ENCODE peak calls at places on chromosome 12, in four cellular contexts. One of them, this sample, is unnamed. For H3K9me3, the result is how much of the 10 kb centered on the place peaks cover.

GRCh38 chr12:53065975-53066593 is 13.1 kb downstream of the SPRYD3 start:
- DNase-seq in A549: peak
- DNase-seq in uterus: peak
- DNase-seq in right lobe of liver: peak
- DNase-seq in this sample: peak

GRCh38 chr12:49951411-49952105 is 1.0 kb downstream of the AQP2 start:
- DNase-seq in right lobe of liver: no peak
- DNase-seq in A549: no peak
- DNase-seq in uterus: no peak
- DNase-seq in this sample: peak

GRCh38 chr12:92000587-92000986 is 145.1 kb downstream of the BTG1 start:
- DNase-seq in right lobe of liver: no peak
- DNase-seq in uterus: no peak
- DNase-seq in A549: no peak
- DNase-seq in this sample: no peak

GRCh38 chr12:99281277-99281676 is 366.3 kb upstream of the GARIN6 start:
- DNase-seq in uterus: no peak
- DNase-seq in A549: no peak
- DNase-seq in right lobe of liver: no peak
- DNase-seq in this sample: no peak

GRCh38 chr12:132886529-132887477 is 602 bp downstream of the CHFR start:
- DNase-seq in A549: peak
- DNase-seq in uterus: peak
- DNase-seq in right lobe of liver: peak
- DNase-seq in this sample: no peak

GRCh38 chr12:49902399-49903350 is 1.0 kb downstream of the FAIM2 start:
- DNase-seq in uterus: no peak
- DNase-seq in A549: no peak
- DNase-seq in right lobe of liver: no peak
- DNase-seq in this sample: no peak

GRCh38 chr12:84910549-84911241 is 1.9 kb downstream of the SLC6A15 start:
- DNase-seq in uterus: no peak
- DNase-seq in right lobe of liver: no peak
- DNase-seq in A549: no peak
- DNase-seq in this sample: peak

GRCh38 chr12:65670775-65671174 is 153.5 kb upstream of the HMGA2 start:
- DNase-seq in uterus: no peak
- DNase-seq in right lobe of liver: no peak
- DNase-seq in A549: no peak
- DNase-seq in this sample: no peak

GRCh38 chr12:103944964-103945363 is 14.8 kb downstream of the HSP90B1 start:
- DNase-seq in uterus: no peak
- DNase-seq in A549: no peak
- DNase-seq in right lobe of liver: no peak
- DNase-seq in this sample: no peak

GRCh38 chr12:7327913-7328312 is 24.0 kb downstream of the ACSM4 start:
- DNase-seq in uterus: no peak
- DNase-seq in right lobe of liver: no peak
- DNase-seq in A549: no peak
- DNase-seq in this sample: no peak

GRCh38 chr12:113831486-113831885 is 134.6 kb downstream of the RBM19 start:
- DNase-seq in uterus: no peak
- DNase-seq in right lobe of liver: no peak
- DNase-seq in A549: no peak
- DNase-seq in this sample: no peak

GRCh38 chr12:105107176-105107496 is 395 bp upstream of the WASHC4 start:
- DNase-seq in right lobe of liver: no peak
- DNase-seq in A549: no peak
- DNase-seq in uterus: no peak
- DNase-seq in this sample: no peak

GRCh38 chr12:54360717-54361456 is 3.4 kb downstream of the GPR84 start:
- DNase-seq in uterus: peak
- DNase-seq in right lobe of liver: peak
- DNase-seq in A549: peak
- DNase-seq in this sample: peak

GRCh38 chr12:2795291-2796186 is 769 bp downstream of the FKBP4 start:
- DNase-seq in right lobe of liver: peak
- DNase-seq in uterus: peak
- DNase-seq in A549: peak
- DNase-seq in this sample: peak

GRCh38 chr12:64229240-64229639 is 7.1 kb upstream of the KICS2 start:
- DNase-seq in uterus: no peak
- DNase-seq in right lobe of liver: no peak
- DNase-seq in A549: no peak
- DNase-seq in this sample: no peak

GRCh38 chr12:94170690-94171594 is 22.6 kb downstream of the PLXNC1 start:
- DNase-seq in A549: no peak
- DNase-seq in uterus: no peak
- DNase-seq in right lobe of liver: no peak
- DNase-seq in this sample: no peak

GRCh38 chr12:59787610-59788009 is 191.8 kb downstream of the SLC16A7 start:
- DNase-seq in right lobe of liver: no peak
- DNase-seq in A549: peak
- DNase-seq in uterus: no peak
- DNase-seq in this sample: no peak

GRCh38 chr12:103806807-103807206 is 34.2 kb downstream of the NT5DC3 start:
- DNase-seq in A549: no peak
- DNase-seq in uterus: peak
- DNase-seq in right lobe of liver: no peak
- DNase-seq in this sample: no peak

GRCh38 chr12:77946541-77947021 is 115.9 kb downstream of the NAV3 start:
- DNase-seq in right lobe of liver: no peak
- DNase-seq in uterus: no peak
- DNase-seq in A549: no peak
- DNase-seq in this sample: no peak

GRCh38 chr12:68007466-68007865 is 18.2 kb downstream of the IFNG-AS1 start:
- DNase-seq in uterus: no peak
- DNase-seq in right lobe of liver: no peak
- DNase-seq in A549: no peak
- DNase-seq in this sample: no peak

GRCh38 chr12:108282676-108283075 is 56.4 kb downstream of the CMKLR1 start:
- DNase-seq in uterus: no peak
- DNase-seq in right lobe of liver: no peak
- DNase-seq in A549: no peak
- DNase-seq in this sample: no peak

GRCh38 chr12:53378705-53379388 is 1.1 kb upstream of the SP1 start:
- DNase-seq in right lobe of liver: no peak
- DNase-seq in uterus: no peak
- DNase-seq in A549: peak
- DNase-seq in this sample: no peak

GRCh38 chr12:23008613-23009012 is 383.6 kb downstream of the ETNK1 start:
- DNase-seq in right lobe of liver: no peak
- DNase-seq in A549: no peak
- DNase-seq in uterus: no peak
- DNase-seq in this sample: no peak

GRCh38 chr12:2958432-2959193 is 584 bp upstream of the TEAD4 start:
- DNase-seq in right lobe of liver: peak
- DNase-seq in uterus: peak
- DNase-seq in A549: peak
- DNase-seq in this sample: peak

GRCh38 chr12:65881348-65881961 is 57.2 kb downstream of the HMGA2 start:
- DNase-seq in right lobe of liver: no peak
- DNase-seq in A549: no peak
- DNase-seq in uterus: peak
- DNase-seq in this sample: no peak

GRCh38 chr12:79360269-79360668 is 330.5 kb downstream of the PAWR start:
- DNase-seq in A549: no peak
- DNase-seq in uterus: no peak
- DNase-seq in right lobe of liver: no peak
- DNase-seq in this sample: no peak

GRCh38 chr12:67173258-67173657 is 95.9 kb upstream of the CAND1 start:
- DNase-seq in A549: no peak
- DNase-seq in uterus: no peak
- DNase-seq in right lobe of liver: no peak
- DNase-seq in this sample: no peak

GRCh38 chr12:14272954-14273910 is 92.2 kb upstream of the ATF7IP start:
- DNase-seq in uterus: no peak
- DNase-seq in right lobe of liver: no peak
- DNase-seq in A549: no peak
- DNase-seq in this sample: no peak

GRCh38 chr12:62715086-62715786 is 219.7 kb downstream of the PPM1H start:
- DNase-seq in A549: no peak
- DNase-seq in right lobe of liver: no peak
- DNase-seq in uterus: peak
- DNase-seq in this sample: no peak

GRCh38 chr12:91367234-91367849 is 184.7 kb upstream of the DCN start:
- DNase-seq in A549: peak
- DNase-seq in right lobe of liver: no peak
- DNase-seq in uterus: no peak
- DNase-seq in this sample: no peak

GRCh38 chr12:59004466-59004865 is 84.2 kb upstream of the LRIG3 start:
- DNase-seq in right lobe of liver: no peak
- DNase-seq in A549: no peak
- DNase-seq in uterus: no peak
- DNase-seq in this sample: no peak

GRCh38 chr12:108327621-108328371 is 11.3 kb downstream of the CMKLR1 start:
- DNase-seq in A549: no peak
- DNase-seq in right lobe of liver: no peak
- DNase-seq in uterus: no peak
- DNase-seq in this sample: no peak

GRCh38 chr12:11581179-11581755 is 68.2 kb upstream of the ETV6 start:
- DNase-seq in A549: peak
- DNase-seq in right lobe of liver: no peak
- DNase-seq in uterus: peak
- DNase-seq in this sample: no peak

GRCh38 chr12:12941450-12942350 is 10.3 kb downstream of the GPRC5D start:
- DNase-seq in right lobe of liver: no peak
- DNase-seq in A549: no peak
- DNase-seq in uterus: no peak
- DNase-seq in this sample: no peak

GRCh38 chr12:130497991-130498390 is 160.3 kb downstream of the PIWIL1 start:
- DNase-seq in right lobe of liver: no peak
- DNase-seq in uterus: no peak
- DNase-seq in A549: no peak
- DNase-seq in this sample: peak
- H3K9me3 ChIP-seq in right lobe of liver: under half
- H3K9me3 ChIP-seq in uterus: under half
- H3K9me3 ChIP-seq in A549: under half
- H3K9me3 ChIP-seq in this sample: under half

GRCh38 chr12:16568873-16569272 is 37.1 kb downstream of the LMO3 start:
- DNase-seq in A549: no peak
- DNase-seq in uterus: no peak
- DNase-seq in right lobe of liver: no peak
- DNase-seq in this sample: no peak
- H3K4me3 ChIP-seq in A549: no peak
- H3K4me3 ChIP-seq in uterus: no peak
- H3K4me3 ChIP-seq in right lobe of liver: no peak
- H3K4me3 ChIP-seq in this sample: no peak

GRCh38 chr12:34288963-34289345 is 266.7 kb downstream of the ALG10 start:
- DNase-seq in right lobe of liver: no peak
- DNase-seq in uterus: no peak
- DNase-seq in A549: no peak
- DNase-seq in this sample: no peak

GRCh38 chr12:34286483-34286882 is 264.2 kb downstream of the ALG10 start:
- DNase-seq in uterus: no peak
- DNase-seq in A549: no peak
- DNase-seq in right lobe of liver: peak
- DNase-seq in this sample: no peak

GRCh38 chr12:34287986-34288962 is 266.0 kb downstream of the ALG10 start:
- DNase-seq in uterus: peak
- DNase-seq in A549: no peak
- DNase-seq in right lobe of liver: peak
- DNase-seq in this sample: no peak

GRCh38 chr12:34286934-34287333 is 264.6 kb downstream of the ALG10 start:
- DNase-seq in uterus: peak
- DNase-seq in A549: no peak
- DNase-seq in right lobe of liver: no peak
- DNase-seq in this sample: no peak

GRCh38 chr12:34287437-34287836 is 265.1 kb downstream of the ALG10 start:
- DNase-seq in A549: no peak
- DNase-seq in uterus: no peak
- DNase-seq in right lobe of liver: no peak
- DNase-seq in this sample: no peak
- H3K9me3 ChIP-seq in A549: under half
- H3K9me3 ChIP-seq in uterus: under half
- H3K9me3 ChIP-seq in right lobe of liver: under half
- H3K9me3 ChIP-seq in this sample: under half

DNA sequence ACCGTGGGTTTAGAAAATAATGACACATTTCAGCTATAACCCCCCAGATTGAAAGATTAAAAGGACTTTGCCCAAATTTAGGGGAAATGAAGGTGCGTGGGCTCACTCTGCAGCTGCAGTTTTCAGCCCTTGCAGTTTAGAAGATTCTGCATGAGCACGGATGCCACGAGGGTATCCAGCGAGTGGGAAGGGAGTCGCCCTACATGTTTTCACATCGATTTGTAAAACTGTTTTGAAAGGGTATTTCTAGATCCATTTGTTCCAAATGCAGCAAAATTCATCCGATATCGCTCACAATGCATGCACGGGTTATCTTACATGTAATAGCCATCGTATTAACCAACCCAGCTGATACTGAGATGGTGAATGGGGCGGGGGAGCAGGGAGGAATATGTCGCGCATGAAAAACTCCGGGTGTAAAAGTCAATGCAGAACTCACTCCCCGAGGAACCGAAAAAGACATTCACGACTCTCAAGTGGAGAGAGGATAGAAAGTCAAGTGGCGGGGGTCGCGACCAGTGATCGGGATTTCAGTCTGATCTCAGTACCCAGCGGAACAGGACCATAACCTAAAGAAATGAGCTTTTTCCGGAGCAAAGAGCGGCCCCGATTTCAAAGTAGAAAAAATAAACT is 4.9 kb upstream of the CCND2 start:
- DNase-seq in right lobe of liver: no peak
- DNase-seq in A549: no peak
- DNase-seq in uterus: no peak
- DNase-seq in this sample: no peak
- H3K4me3 ChIP-seq in right lobe of liver: peak
- H3K4me3 ChIP-seq in A549: peak
- H3K4me3 ChIP-seq in uterus: peak
- H3K4me3 ChIP-seq in this sample: peak